ENCODE peak calls at places on chromosomes 5 and 9, in eight cellular contexts. One of them, this sample, is unnamed.

GRCh38 chr9:34602906-34603305 is 9.0 kb downstream of the RPP25L start:
- DNase-seq in upper lobe of right lung: no peak
- DNase-seq in aorta: no peak
- DNase-seq in tibial nerve: no peak
- DNase-seq in CD8-positive, alpha-beta memory T cell: no peak
- DNase-seq in H9: no peak
- DNase-seq in PC-3: no peak
- DNase-seq in pancreas: no peak
- DNase-seq in this sample: no peak

GRCh38 chr5:132657676-132658382 is at the start of gene IL13:
- DNase-seq in pancreas: no peak
- DNase-seq in aorta: no peak
- DNase-seq in upper lobe of right lung: no peak
- DNase-seq in tibial nerve: no peak
- DNase-seq in CD8-positive, alpha-beta memory T cell: no peak
- DNase-seq in H9: no peak
- DNase-seq in PC-3: no peak
- DNase-seq in this sample: no peak

GRCh38 chr9:130780865-130781504 is 54.1 kb upstream of the ABL1 start:
- DNase-seq in aorta: peak; percentile 81
- DNase-seq in H9: no peak
- DNase-seq in upper lobe of right lung: no peak
- DNase-seq in PC-3: no peak
- DNase-seq in tibial nerve: peak; percentile 65
- DNase-seq in CD8-positive, alpha-beta memory T cell: no peak
- DNase-seq in pancreas: no peak
- DNase-seq in this sample: no peak

GRCh38 chr5:108687599-108688220 is 60.0 kb upstream of the FER start:
- DNase-seq in CD8-positive, alpha-beta memory T cell: no peak
- DNase-seq in tibial nerve: no peak
- DNase-seq in H9: no peak
- DNase-seq in PC-3: no peak
- DNase-seq in aorta: no peak
- DNase-seq in upper lobe of right lung: no peak
- DNase-seq in pancreas: no peak
- DNase-seq in this sample: no peak

GRCh38 chr9:22413884-22414283 is 32.7 kb upstream of the DMRTA1 start:
- DNase-seq in aorta: no peak
- DNase-seq in H9: no peak
- DNase-seq in upper lobe of right lung: no peak
- DNase-seq in tibial nerve: no peak
- DNase-seq in PC-3: peak; percentile 75
- DNase-seq in pancreas: no peak
- DNase-seq in CD8-positive, alpha-beta memory T cell: no peak
- DNase-seq in this sample: no peak

GRCh38 chr9:117737721-117738226 is 33.6 kb downstream of the TLR4 start:
- DNase-seq in upper lobe of right lung: no peak
- DNase-seq in aorta: no peak
- DNase-seq in CD8-positive, alpha-beta memory T cell: no peak
- DNase-seq in pancreas: no peak
- DNase-seq in tibial nerve: no peak
- DNase-seq in PC-3: no peak
- DNase-seq in H9: no peak
- DNase-seq in this sample: no peak

GRCh38 chr5:97400537-97400936 is 217.5 kb upstream of the RIOK2 start:
- DNase-seq in pancreas: no peak
- DNase-seq in aorta: no peak
- DNase-seq in CD8-positive, alpha-beta memory T cell: no peak
- DNase-seq in tibial nerve: no peak
- DNase-seq in H9: no peak
- DNase-seq in upper lobe of right lung: no peak
- DNase-seq in PC-3: no peak
- DNase-seq in this sample: no peak

GRCh38 chr9:87427851-87428506 is 69.7 kb upstream of the DAPK1 start:
- DNase-seq in PC-3: peak; percentile 32
- DNase-seq in upper lobe of right lung: no peak
- DNase-seq in CD8-positive, alpha-beta memory T cell: no peak
- DNase-seq in H9: no peak
- DNase-seq in aorta: no peak
- DNase-seq in tibial nerve: no peak
- DNase-seq in pancreas: no peak
- DNase-seq in this sample: no peak

GRCh38 chr5:150574818-150575537 is 65.5 kb upstream of the SYNPO start:
- DNase-seq in tibial nerve: peak; percentile 23
- DNase-seq in CD8-positive, alpha-beta memory T cell: no peak
- DNase-seq in H9: no peak
- DNase-seq in aorta: peak; percentile 45
- DNase-seq in upper lobe of right lung: peak; percentile 55
- DNase-seq in pancreas: no peak
- DNase-seq in PC-3: no peak
- DNase-seq in this sample: no peak

GRCh38 chr5:141135718-141136266 is 786 bp downstream of the PCDHB5 start:
- DNase-seq in PC-3: no peak
- DNase-seq in H9: no peak
- DNase-seq in tibial nerve: no peak
- DNase-seq in CD8-positive, alpha-beta memory T cell: no peak
- DNase-seq in aorta: no peak
- DNase-seq in upper lobe of right lung: no peak
- DNase-seq in pancreas: no peak
- DNase-seq in this sample: no peak

GRCh38 chr5:62536783-62537182 is 41.8 kb upstream of the LRRC70 start:
- DNase-seq in upper lobe of right lung: no peak
- DNase-seq in pancreas: no peak
- DNase-seq in H9: no peak
- DNase-seq in aorta: no peak
- DNase-seq in CD8-positive, alpha-beta memory T cell: no peak
- DNase-seq in PC-3: no peak
- DNase-seq in tibial nerve: no peak
- DNase-seq in this sample: no peak

GRCh38 chr9:132006657-132007370 is 72.9 kb downstream of the MED27 start:
- DNase-seq in upper lobe of right lung: no peak
- DNase-seq in aorta: no peak
- DNase-seq in pancreas: no peak
- DNase-seq in PC-3: no peak
- DNase-seq in CD8-positive, alpha-beta memory T cell: no peak
- DNase-seq in H9: no peak
- DNase-seq in tibial nerve: no peak
- DNase-seq in this sample: peak; percentile 71

GRCh38 chr5:65721050-65721774 is 697 bp downstream of the SGTB start:
- DNase-seq in H9: peak; percentile 45
- DNase-seq in upper lobe of right lung: peak; percentile 69
- DNase-seq in pancreas: peak; percentile 37
- DNase-seq in tibial nerve: peak; percentile 46
- DNase-seq in PC-3: peak; percentile 43
- DNase-seq in CD8-positive, alpha-beta memory T cell: no peak
- DNase-seq in aorta: peak; percentile 65
- DNase-seq in this sample: peak; percentile 67

GRCh38 chr5:180175015-180175431 is 34.0 kb downstream of the RASGEF1C start:
- DNase-seq in tibial nerve: no peak
- DNase-seq in aorta: no peak
- DNase-seq in H9: no peak
- DNase-seq in pancreas: no peak
- DNase-seq in upper lobe of right lung: no peak
- DNase-seq in PC-3: no peak
- DNase-seq in CD8-positive, alpha-beta memory T cell: no peak
- DNase-seq in this sample: no peak

GRCh38 chr5:116992681-116993080 is 418.1 kb upstream of the SEMA6A start:
- DNase-seq in tibial nerve: no peak
- DNase-seq in pancreas: no peak
- DNase-seq in upper lobe of right lung: no peak
- DNase-seq in H9: no peak
- DNase-seq in aorta: no peak
- DNase-seq in CD8-positive, alpha-beta memory T cell: no peak
- DNase-seq in PC-3: no peak
- DNase-seq in this sample: no peak

GRCh38 chr9:37381094-37381741 is 41.3 kb upstream of the GRHPR start:
- DNase-seq in PC-3: no peak
- DNase-seq in upper lobe of right lung: no peak
- DNase-seq in pancreas: no peak
- DNase-seq in H9: no peak
- DNase-seq in CD8-positive, alpha-beta memory T cell: no peak
- DNase-seq in tibial nerve: no peak
- DNase-seq in aorta: no peak
- DNase-seq in this sample: no peak

GRCh38 chr9:108511200-108511756 is 344.5 kb downstream of the ACTL7B start:
- DNase-seq in pancreas: no peak
- DNase-seq in upper lobe of right lung: no peak
- DNase-seq in tibial nerve: no peak
- DNase-seq in aorta: no peak
- DNase-seq in CD8-positive, alpha-beta memory T cell: no peak
- DNase-seq in H9: no peak
- DNase-seq in PC-3: no peak
- DNase-seq in this sample: no peak

GRCh38 chr5:128920345-128921215 is 44.7 kb upstream of the SLC27A6 start:
- DNase-seq in PC-3: peak; percentile 74
- DNase-seq in tibial nerve: no peak
- DNase-seq in pancreas: no peak
- DNase-seq in aorta: no peak
- DNase-seq in CD8-positive, alpha-beta memory T cell: no peak
- DNase-seq in H9: no peak
- DNase-seq in upper lobe of right lung: no peak
- DNase-seq in this sample: peak; percentile 59

DNA sequence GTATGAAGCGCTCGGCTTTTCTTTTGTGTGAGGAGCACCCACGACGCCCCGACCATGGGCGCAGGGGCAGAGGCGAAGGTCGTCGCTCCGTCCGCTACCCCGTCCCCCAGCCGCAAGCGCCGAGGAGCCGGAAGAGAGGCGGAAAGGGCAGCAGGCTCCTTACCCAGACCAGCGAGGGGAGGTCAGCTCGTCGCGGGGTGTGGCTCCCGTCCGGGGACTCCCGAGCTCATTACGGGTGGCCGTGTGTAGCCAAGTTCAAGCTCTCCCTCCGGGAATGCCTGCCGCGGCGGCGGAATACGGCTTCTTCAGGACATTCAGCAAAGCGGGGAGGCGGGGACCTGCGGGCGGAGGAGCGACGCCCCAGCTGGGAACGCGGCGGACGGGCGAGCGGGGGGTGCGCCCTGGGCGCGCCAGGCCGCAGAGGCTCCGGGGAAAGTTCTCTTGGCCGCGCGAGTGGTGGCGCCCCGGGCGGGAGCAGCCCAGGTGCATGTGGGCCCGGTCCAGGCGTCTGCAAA is 576 bp upstream of the EPB41L4A start:
- DNase-seq in aorta: peak; percentile 76
- DNase-seq in upper lobe of right lung: peak; percentile 84
- DNase-seq in tibial nerve: peak; percentile 40
- DNase-seq in pancreas: peak; percentile 59
- DNase-seq in H9: peak; percentile 69
- DNase-seq in CD8-positive, alpha-beta memory T cell: no peak
- DNase-seq in PC-3: no peak
- DNase-seq in this sample: peak; percentile 68
- H3K27ac ChIP-seq in aorta: no peak overlapping the region
- H3K27ac ChIP-seq in upper lobe of right lung: peak overlapping the region; percentile 87
- H3K27ac ChIP-seq in tibial nerve: peak overlapping the region; percentile 78
- H3K27ac ChIP-seq in pancreas: peak overlapping the region; percentile 84
- H3K27ac ChIP-seq in H9: no peak overlapping the region
- H3K27ac ChIP-seq in CD8-positive, alpha-beta memory T cell: no peak overlapping the region
- H3K27ac ChIP-seq in PC-3: no peak overlapping the region
- H3K27ac ChIP-seq in this sample: peak overlapping the region; percentile 91

DNA sequence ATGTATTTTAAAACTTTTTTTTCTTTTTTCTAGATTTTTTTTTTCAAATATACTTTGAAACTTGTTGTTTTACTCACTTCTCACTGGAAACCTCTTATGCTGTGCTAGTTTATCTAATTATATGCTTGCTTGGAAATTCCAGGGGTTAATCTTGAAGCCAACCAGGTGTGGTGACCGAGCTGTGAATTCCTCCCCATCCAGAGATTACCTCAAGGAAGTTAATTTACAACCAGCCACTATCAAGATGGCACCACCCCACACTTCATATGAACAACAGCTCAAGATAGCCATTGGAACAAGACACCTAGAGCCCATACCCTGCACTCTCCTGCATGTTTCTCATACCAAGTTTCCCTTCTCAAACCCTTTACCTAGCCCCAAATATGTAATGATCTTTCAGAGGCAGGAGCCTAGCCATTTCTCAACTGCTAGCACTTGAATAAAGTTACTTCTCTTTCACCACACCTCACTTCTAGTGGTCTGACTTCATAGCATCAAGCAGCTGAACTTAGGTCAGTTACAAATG is 2156.9 kb upstream of the C9orf72 start:
- DNase-seq in tibial nerve: no peak
- DNase-seq in upper lobe of right lung: no peak
- DNase-seq in PC-3: no peak
- DNase-seq in pancreas: no peak
- DNase-seq in aorta: no peak
- DNase-seq in H9: no peak
- DNase-seq in CD8-positive, alpha-beta memory T cell: no peak
- DNase-seq in this sample: no peak
- H3K27ac ChIP-seq in tibial nerve: no peak overlapping the region
- H3K27ac ChIP-seq in upper lobe of right lung: no peak overlapping the region
- H3K27ac ChIP-seq in PC-3: no peak overlapping the region
- H3K27ac ChIP-seq in pancreas: no peak overlapping the region
- H3K27ac ChIP-seq in aorta: no peak overlapping the region
- H3K27ac ChIP-seq in H9: no peak overlapping the region
- H3K27ac ChIP-seq in CD8-positive, alpha-beta memory T cell: no peak overlapping the region
- H3K27ac ChIP-seq in this sample: no peak overlapping the region

GRCh38 chr9:111961011-111961410 is 64.4 kb downstream of the UGCG start:
- DNase-seq in upper lobe of right lung: no peak
- DNase-seq in H9: no peak
- DNase-seq in pancreas: no peak
- DNase-seq in CD8-positive, alpha-beta memory T cell: no peak
- DNase-seq in PC-3: peak; percentile 28
- DNase-seq in aorta: no peak
- DNase-seq in tibial nerve: no peak
- DNase-seq in this sample: no peak

GRCh38 chr9:111957856-111958631 is 61.4 kb downstream of the UGCG start:
- DNase-seq in PC-3: peak; percentile 88
- DNase-seq in aorta: no peak
- DNase-seq in upper lobe of right lung: no peak
- DNase-seq in CD8-positive, alpha-beta memory T cell: no peak
- DNase-seq in tibial nerve: no peak
- DNase-seq in pancreas: no peak
- DNase-seq in H9: no peak
- DNase-seq in this sample: peak; percentile 96

GRCh38 chr9:111959960-111960359 is 63.3 kb downstream of the UGCG start:
- DNase-seq in H9: no peak
- DNase-seq in CD8-positive, alpha-beta memory T cell: no peak
- DNase-seq in tibial nerve: no peak
- DNase-seq in pancreas: no peak
- DNase-seq in upper lobe of right lung: no peak
- DNase-seq in PC-3: peak; percentile 45
- DNase-seq in aorta: no peak
- DNase-seq in this sample: peak; percentile 40

GRCh38 chr9:111961575-111961974 is 65.0 kb downstream of the UGCG start:
- DNase-seq in PC-3: no peak
- DNase-seq in tibial nerve: no peak
- DNase-seq in CD8-positive, alpha-beta memory T cell: no peak
- DNase-seq in H9: no peak
- DNase-seq in pancreas: peak; percentile 60
- DNase-seq in aorta: no peak
- DNase-seq in upper lobe of right lung: no peak
- DNase-seq in this sample: no peak

GRCh38 chr9:111959468-111959941 is 62.9 kb downstream of the UGCG start:
- DNase-seq in tibial nerve: no peak
- DNase-seq in H9: no peak
- DNase-seq in pancreas: no peak
- DNase-seq in upper lobe of right lung: peak; percentile 68
- DNase-seq in aorta: peak; percentile 59
- DNase-seq in CD8-positive, alpha-beta memory T cell: no peak
- DNase-seq in PC-3: peak; percentile 84
- DNase-seq in this sample: peak; percentile 94
- H3K27ac ChIP-seq in tibial nerve: no peak overlapping the region
- H3K27ac ChIP-seq in H9: no peak overlapping the region
- H3K27ac ChIP-seq in pancreas: peak overlapping the region; percentile 74
- H3K27ac ChIP-seq in upper lobe of right lung: peak overlapping the region; percentile 6
- H3K27ac ChIP-seq in aorta: no peak overlapping the region
- H3K27ac ChIP-seq in CD8-positive, alpha-beta memory T cell: no peak overlapping the region
- H3K27ac ChIP-seq in PC-3: peak overlapping the region; percentile 87
- H3K27ac ChIP-seq in this sample: peak overlapping the region; percentile 71

GRCh38 chr5:80248378-80248777 is 7.5 kb downstream of the SERINC5 start:
- DNase-seq in CD8-positive, alpha-beta memory T cell: no peak
- DNase-seq in H9: no peak
- DNase-seq in pancreas: no peak
- DNase-seq in tibial nerve: no peak
- DNase-seq in aorta: no peak
- DNase-seq in upper lobe of right lung: no peak
- DNase-seq in PC-3: no peak
- DNase-seq in this sample: no peak
- H3K27ac ChIP-seq in CD8-positive, alpha-beta memory T cell: no peak overlapping the region
- H3K27ac ChIP-seq in H9: no peak overlapping the region
- H3K27ac ChIP-seq in pancreas: no peak overlapping the region
- H3K27ac ChIP-seq in tibial nerve: no peak overlapping the region
- H3K27ac ChIP-seq in aorta: no peak overlapping the region
- H3K27ac ChIP-seq in upper lobe of right lung: no peak overlapping the region
- H3K27ac ChIP-seq in PC-3: no peak overlapping the region
- H3K27ac ChIP-seq in this sample: peak overlapping the region; percentile 88

This sample was measured in RWPE1.